ENCODE peak calls at places on chromosomes 6 and 20, in four cellular contexts. One of them, this sample, is unnamed.

GRCh38 chr6:144659202-144659731 is 374.1 kb downstream of the UTRN start:
- DNase-seq in tibial artery: no peak
- DNase-seq in aorta: no peak
- DNase-seq in RWPE1: no peak
- DNase-seq in this sample: peak

GRCh38 chr20:373171-373890 is 7.2 kb upstream of the TRIB3 start:
- DNase-seq in tibial artery: no peak
- DNase-seq in aorta: peak
- DNase-seq in RWPE1: peak
- DNase-seq in this sample: peak

GRCh38 chr20:59192533-59192896 is 28.9 kb downstream of the ZNF831 start:
- DNase-seq in tibial artery: no peak
- DNase-seq in aorta: no peak
- DNase-seq in RWPE1: no peak
- DNase-seq in this sample: no peak

GRCh38 chr6:104332407-104332806 is 527.3 kb downstream of the HACE1 start:
- DNase-seq in tibial artery: no peak
- DNase-seq in aorta: no peak
- DNase-seq in RWPE1: no peak
- DNase-seq in this sample: no peak

GRCh38 chr20:47330933-47331708 is 25.4 kb downstream of the ZMYND8 start:
- DNase-seq in tibial artery: no peak
- DNase-seq in aorta: peak
- DNase-seq in RWPE1: peak
- DNase-seq in this sample: peak

GRCh38 chr6:37607949-37608348 is 89.7 kb downstream of the MDGA1 start:
- DNase-seq in tibial artery: no peak
- DNase-seq in aorta: no peak
- DNase-seq in RWPE1: peak
- DNase-seq in this sample: peak

GRCh38 chr20:1299522-1299921 is 29.4 kb downstream of the SDCBP2 start:
- DNase-seq in tibial artery: peak
- DNase-seq in aorta: no peak
- DNase-seq in RWPE1: peak
- DNase-seq in this sample: no peak

GRCh38 chr6:121917834-121918559 is 481.5 kb upstream of the HSF2 start:
- DNase-seq in tibial artery: no peak
- DNase-seq in aorta: no peak
- DNase-seq in RWPE1: peak
- DNase-seq in this sample: no peak

GRCh38 chr20:3172126-3172932 is 1.0 kb downstream of the LZTS3 start:
- DNase-seq in tibial artery: peak
- DNase-seq in aorta: peak
- DNase-seq in RWPE1: no peak
- DNase-seq in this sample: no peak

GRCh38 chr6:16236648-16237199 is 1.7 kb upstream of the GMPR start:
- DNase-seq in tibial artery: no peak
- DNase-seq in aorta: no peak
- DNase-seq in RWPE1: no peak
- DNase-seq in this sample: peak

GRCh38 chr6:130834482-130835251 is 7.5 kb downstream of the SMLR1 start:
- DNase-seq in tibial artery: no peak
- DNase-seq in aorta: no peak
- DNase-seq in RWPE1: no peak
- DNase-seq in this sample: no peak

GRCh38 chr20:51811040-51811351 is 8.7 kb upstream of the SALL4 start:
- DNase-seq in tibial artery: no peak
- DNase-seq in aorta: no peak
- DNase-seq in RWPE1: peak
- DNase-seq in this sample: peak

GRCh38 chr6:44234101-44235090 is 11.0 kb downstream of the SLC29A1 start:
- DNase-seq in tibial artery: peak
- DNase-seq in aorta: peak
- DNase-seq in RWPE1: no peak
- DNase-seq in this sample: peak

GRCh38 chr20:61455508-61456215 is 203.6 kb downstream of the CDH4 start:
- DNase-seq in tibial artery: no peak
- DNase-seq in aorta: no peak
- DNase-seq in RWPE1: no peak
- DNase-seq in this sample: no peak

GRCh38 chr6:81826785-81827184 is 74.3 kb upstream of the TENT5A start:
- DNase-seq in tibial artery: no peak
- DNase-seq in aorta: no peak
- DNase-seq in RWPE1: no peak
- DNase-seq in this sample: no peak

GRCh38 chr6:84568971-84569370 is 195.4 kb downstream of the TBX18 start:
- DNase-seq in tibial artery: no peak
- DNase-seq in aorta: no peak
- DNase-seq in RWPE1: no peak
- DNase-seq in this sample: no peak

GRCh38 chr6:152399409-152399808 is 237.8 kb downstream of the SYNE1 start:
- DNase-seq in tibial artery: peak
- DNase-seq in aorta: peak
- DNase-seq in RWPE1: no peak
- DNase-seq in this sample: no peak

GRCh38 chr6:3424185-3424927 is 32.5 kb downstream of the SLC22A23 start:
- DNase-seq in tibial artery: no peak
- DNase-seq in aorta: no peak
- DNase-seq in RWPE1: no peak
- DNase-seq in this sample: no peak

GRCh38 chr6:161161889-161162624 is 111.8 kb downstream of the AGPAT4 start:
- DNase-seq in tibial artery: no peak
- DNase-seq in aorta: no peak
- DNase-seq in RWPE1: no peak
- DNase-seq in this sample: no peak

GRCh38 chr6:118263929-118264486 is 284.1 kb upstream of the PLN start:
- DNase-seq in tibial artery: no peak
- DNase-seq in aorta: no peak
- DNase-seq in RWPE1: peak
- DNase-seq in this sample: peak

GRCh38 chr6:108671790-108672189 is 111.1 kb downstream of the FOXO3 start:
- DNase-seq in tibial artery: no peak
- DNase-seq in aorta: no peak
- DNase-seq in RWPE1: no peak
- DNase-seq in this sample: no peak

GRCh38 chr6:135686784-135687301 is 164.7 kb upstream of the PDE7B start:
- DNase-seq in tibial artery: no peak
- DNase-seq in aorta: no peak
- DNase-seq in RWPE1: peak
- DNase-seq in this sample: no peak

GRCh38 chr20:45995213-45996097 is 13.3 kb upstream of the MMP9 start:
- DNase-seq in tibial artery: no peak
- DNase-seq in aorta: no peak
- DNase-seq in RWPE1: no peak
- DNase-seq in this sample: no peak

GRCh38 chr20:13995841-13996240 is 525 bp downstream of the MACROD2 start:
- DNase-seq in tibial artery: peak
- DNase-seq in aorta: peak
- DNase-seq in RWPE1: peak
- DNase-seq in this sample: no peak

GRCh38 chr20:35601021-35601973 is 14.3 kb upstream of the SPAG4 start:
- DNase-seq in tibial artery: peak
- DNase-seq in aorta: peak
- DNase-seq in RWPE1: peak
- DNase-seq in this sample: peak

GRCh38 chr20:5044075-5044620 is 42.8 kb upstream of the SLC23A2 start:
- DNase-seq in tibial artery: no peak
- DNase-seq in aorta: no peak
- DNase-seq in RWPE1: no peak
- DNase-seq in this sample: no peak

GRCh38 chr6:10481101-10481500 is 40.0 kb upstream of the GCNT2 start:
- DNase-seq in tibial artery: no peak
- DNase-seq in aorta: no peak
- DNase-seq in RWPE1: peak
- DNase-seq in this sample: no peak

GRCh38 chr6:2817778-2818443 is 23.8 kb downstream of the SERPINB1 start:
- DNase-seq in tibial artery: no peak
- DNase-seq in aorta: no peak
- DNase-seq in RWPE1: peak
- DNase-seq in this sample: peak

GRCh38 chr6:149451361-149452061 is 33.3 kb downstream of the ZC3H12D start:
- DNase-seq in tibial artery: peak
- DNase-seq in aorta: peak
- DNase-seq in RWPE1: no peak
- DNase-seq in this sample: no peak

GRCh38 chr20:11232249-11232648 is 558.5 kb upstream of the JAG1 start:
- DNase-seq in tibial artery: no peak
- DNase-seq in aorta: no peak
- DNase-seq in RWPE1: no peak
- DNase-seq in this sample: no peak

GRCh38 chr6:446418-447366 is 55.1 kb downstream of the IRF4 start:
- DNase-seq in tibial artery: peak
- DNase-seq in aorta: no peak
- DNase-seq in RWPE1: no peak
- DNase-seq in this sample: no peak

GRCh38 chr6:2764610-2765165 is 505 bp upstream of the WRNIP1 start:
- DNase-seq in tibial artery: no peak
- DNase-seq in aorta: peak
- DNase-seq in RWPE1: peak
- DNase-seq in this sample: peak

GRCh38 chr6:797479-798077 is 104.6 kb upstream of the EXOC2 start:
- DNase-seq in tibial artery: no peak
- DNase-seq in aorta: no peak
- DNase-seq in RWPE1: peak
- DNase-seq in this sample: peak

DNA sequence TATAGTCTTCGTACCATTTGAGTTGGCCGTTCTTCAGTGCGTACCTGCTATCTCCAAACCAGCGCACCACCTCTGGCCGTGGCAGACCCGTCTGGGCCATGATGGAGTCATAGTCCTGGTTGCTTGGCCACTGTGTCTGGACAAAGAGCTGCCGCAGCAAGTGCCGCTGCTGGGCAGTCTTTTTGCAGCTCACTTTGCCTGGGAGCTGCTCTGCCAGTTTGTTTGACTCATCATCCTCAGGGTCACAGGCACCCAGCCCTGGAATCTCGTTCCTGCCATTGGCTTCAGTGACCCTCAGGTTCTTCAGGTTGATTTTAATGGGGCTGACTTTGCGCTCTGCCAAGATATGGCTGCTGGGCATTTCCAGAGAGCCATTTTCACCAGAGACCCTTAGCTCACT is 65.1 kb downstream of the PLCG1 start:
- DNase-seq in tibial artery: no peak
- DNase-seq in aorta: no peak
- DNase-seq in RWPE1: no peak
- DNase-seq in this sample: no peak
- H3K27ac ChIP-seq in tibial artery: no peak
- H3K27ac ChIP-seq in aorta: no peak
- H3K27ac ChIP-seq in RWPE1: peak
- H3K27ac ChIP-seq in this sample: no peak

GRCh38 chr6:15061176-15061575 is 184.7 kb upstream of the JARID2 start:
- DNase-seq in tibial artery: no peak
- DNase-seq in aorta: no peak
- DNase-seq in RWPE1: no peak
- DNase-seq in this sample: no peak

GRCh38 chr6:15062311-15063252 is 183.3 kb upstream of the JARID2 start:
- DNase-seq in tibial artery: no peak
- DNase-seq in aorta: no peak
- DNase-seq in RWPE1: peak
- DNase-seq in this sample: peak

GRCh38 chr6:15061908-15062307 is 184.0 kb upstream of the JARID2 start:
- DNase-seq in tibial artery: no peak
- DNase-seq in aorta: no peak
- DNase-seq in RWPE1: no peak
- DNase-seq in this sample: no peak

GRCh38 chr6:15065603-15066002 is 180.3 kb upstream of the JARID2 start:
- DNase-seq in tibial artery: no peak
- DNase-seq in aorta: no peak
- DNase-seq in RWPE1: peak
- DNase-seq in this sample: no peak

GRCh38 chr6:15063253-15063853 is 182.5 kb upstream of the JARID2 start:
- DNase-seq in tibial artery: peak
- DNase-seq in aorta: peak
- DNase-seq in RWPE1: no peak
- DNase-seq in this sample: peak
- H3K27ac ChIP-seq in tibial artery: no peak
- H3K27ac ChIP-seq in aorta: no peak
- H3K27ac ChIP-seq in RWPE1: peak
- H3K27ac ChIP-seq in this sample: peak

DNA sequence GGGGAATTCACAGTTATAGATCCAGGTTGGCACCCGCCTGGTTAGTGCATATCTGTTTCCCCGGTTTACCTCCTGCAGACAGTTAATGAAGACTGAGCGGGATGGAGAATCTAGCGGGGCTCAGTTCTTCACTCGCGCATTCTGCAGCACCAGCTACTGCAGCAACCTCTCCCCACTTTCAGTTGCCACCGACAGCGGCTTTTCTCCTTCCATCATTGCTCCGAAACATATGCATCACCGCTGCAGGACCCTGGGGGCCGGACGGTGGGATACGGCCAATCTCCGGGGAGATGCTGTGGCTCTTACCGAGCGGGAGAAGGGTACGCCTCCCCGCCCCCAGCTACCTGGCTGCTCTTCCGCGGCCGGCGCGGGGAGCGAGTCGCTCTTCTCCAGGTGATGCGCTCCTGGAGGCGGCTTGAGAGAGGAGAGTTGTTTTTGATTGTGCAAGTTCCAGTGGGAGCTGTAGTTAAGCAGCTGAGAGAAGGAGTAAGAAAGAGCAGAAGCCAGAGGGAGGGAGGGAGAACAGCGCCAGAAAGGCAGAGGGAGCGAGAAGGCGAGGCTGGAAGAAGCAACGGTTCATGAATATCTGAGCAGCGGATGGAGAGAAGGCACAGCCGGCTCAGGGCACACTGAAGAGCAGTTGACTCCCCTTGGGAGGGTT is at the start of gene SGK1:
- DNase-seq in tibial artery: no peak
- DNase-seq in aorta: no peak
- DNase-seq in RWPE1: peak
- DNase-seq in this sample: peak
- H3K27ac ChIP-seq in tibial artery: no peak
- H3K27ac ChIP-seq in aorta: no peak
- H3K27ac ChIP-seq in RWPE1: no peak
- H3K27ac ChIP-seq in this sample: no peak

DNA sequence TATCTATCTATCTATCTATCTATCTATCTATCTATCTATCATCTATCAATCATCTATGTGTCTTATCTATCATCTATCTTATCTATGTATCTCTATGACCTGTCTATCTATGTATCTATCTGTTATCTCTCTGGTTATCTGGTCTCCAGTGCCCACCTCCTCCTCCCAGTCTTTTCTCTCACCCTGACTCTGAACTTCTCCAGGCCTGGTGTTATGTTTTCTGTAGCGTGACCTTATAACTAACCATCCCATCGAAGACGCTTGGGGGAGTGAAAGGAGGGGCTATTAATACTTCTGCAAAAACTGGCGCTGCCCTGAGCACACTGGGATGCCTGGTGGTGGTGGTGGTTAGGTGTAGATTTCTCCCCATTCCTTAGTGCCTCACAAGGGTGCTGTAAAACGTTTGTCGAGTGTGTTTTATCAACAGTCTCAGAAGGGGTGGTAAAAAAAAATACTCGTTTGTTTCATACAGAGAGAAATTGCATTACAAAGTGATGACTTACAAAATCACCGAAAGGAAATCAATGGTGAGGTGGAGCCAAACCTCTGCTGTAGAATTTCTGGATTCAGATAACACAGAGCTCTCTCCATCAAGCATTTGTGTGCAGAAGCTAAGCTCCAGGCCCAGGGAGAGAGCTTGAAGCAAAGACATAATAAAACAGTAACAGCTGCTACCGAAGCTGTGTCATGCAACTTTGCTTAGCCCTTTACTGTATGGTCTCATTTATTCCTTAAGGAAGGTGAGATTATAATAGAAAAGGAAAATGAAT is 156.1 kb downstream of the BCAS1 start:
- DNase-seq in tibial artery: no peak
- DNase-seq in aorta: no peak
- DNase-seq in RWPE1: no peak
- DNase-seq in this sample: no peak
- H3K27ac ChIP-seq in tibial artery: peak
- H3K27ac ChIP-seq in aorta: peak
- H3K27ac ChIP-seq in RWPE1: no peak
- H3K27ac ChIP-seq in this sample: peak

This sample was measured in brain microvascular endothelial cell.